ENCODE peak calls at places on chromosomes 5 and 9, in eight cellular contexts. V is fibroblast of mammary gland; E is CD8-positive, alpha-beta memory T cell; G is psoas muscle; Z is adipocyte; P is GM23248; M is choroid plexus epithelial cell; L is hepatocyte. Q is an unnamed sample.

GRCh38 chr9:131432050-131432449 is 38.2 kb downstream of the PRRC2B start:
- DNase-seq in E (no peak), M (no peak), L (no peak), V (no peak), P (no peak), Z (no peak), G (no peak), Q (no peak)

GRCh38 chr5:56039985-56040384 is 45.2 kb upstream of the IL6ST start:
- DNase-seq in E (no peak), L (no peak), M (peak; percentile 51), G (no peak), P (peak; percentile 14), V (no peak), Z (no peak), Q (no peak)

GRCh38 chr9:70479880-70480291 is 65.4 kb upstream of the KLF9 start:
- DNase-seq in E (no peak), V (peak; percentile 95), P (peak; percentile 63), Z (peak; percentile 69), M (peak; percentile 98), L (peak; percentile 50), G (peak; percentile 74), Q (no peak)

GRCh38 chr9:87594218-87594617 is 96.6 kb downstream of the DAPK1 start:
- DNase-seq in E (no peak), V (peak; percentile 67), P (peak; percentile 23), L (no peak), M (peak; percentile 84), G (no peak), Z (peak; percentile 51), Q (no peak)

GRCh38 chr5:146796911-146797310 is 81.6 kb downstream of the PPP2R2B start:
- DNase-seq in M (no peak), E (no peak), G (no peak), L (no peak), V (no peak), Z (no peak), P (no peak), Q (no peak)

GRCh38 chr5:7773178-7773577 is 77.8 kb downstream of the CFAP90 start:
- DNase-seq in E (no peak), G (no peak), P (no peak), L (no peak), Z (no peak), V (no peak), M (no peak), Q (no peak)

GRCh38 chr5:134450374-134450773 is 38.7 kb upstream of the CDKN2AIPNL start:
- DNase-seq in Z (no peak), P (no peak), L (no peak), G (no peak), V (no peak), M (no peak), E (no peak), Q (no peak)

GRCh38 chr5:81420039-81420667 is 26.2 kb upstream of the ACOT12 start:
- DNase-seq in L (no peak), Z (peak; percentile 89), G (no peak), E (no peak), V (peak; percentile 94), M (peak; percentile 95), P (peak; percentile 96), Q (no peak)

GRCh38 chr9:121735065-121735791 is 83.8 kb downstream of the DAB2IP start:
- DNase-seq in G (no peak), M (peak; percentile 92), V (peak; percentile 56), E (no peak), P (peak; percentile 79), Z (peak; percentile 55), L (peak; percentile 50), Q (no peak)

GRCh38 chr9:97411789-97412627 is at the start of gene TDRD7:
- DNase-seq in P (peak; percentile 94), V (peak; percentile 71), Z (peak; percentile 96), G (peak; percentile 94), M (peak; percentile 80), L (peak; percentile 96), E (peak; percentile 88), Q (peak; percentile 44)

GRCh38 chr5:75681125-75681830 is 36.0 kb downstream of the POC5 start:
- DNase-seq in M (peak; percentile 75), L (peak; percentile 49), P (peak; percentile 71), G (no peak), Z (peak; percentile 80), V (peak; percentile 58), E (peak; percentile 10), Q (no peak)

GRCh38 chr5:143065185-143065584 is 295.0 kb downstream of the ARHGAP26 start:
- DNase-seq in Z (peak; percentile 80), P (peak; percentile 91), L (no peak), E (no peak), M (peak; percentile 84), G (peak; percentile 56), V (peak; percentile 97), Q (no peak)

GRCh38 chr5:66209794-66210193 is 65.7 kb downstream of the SREK1 start:
- DNase-seq in P (peak; percentile 9), L (no peak), G (no peak), E (no peak), M (no peak), Z (no peak), V (no peak), Q (no peak)

GRCh38 chr5:170628691-170629565 is 125.1 kb downstream of the KCNIP1 start:
- DNase-seq in P (no peak), M (no peak), Z (no peak), V (no peak), E (no peak), L (no peak), G (no peak), Q (no peak)

GRCh38 chr5:170626507-170627150 is 122.8 kb downstream of the KCNIP1 start:
- DNase-seq in V (no peak), G (no peak), M (no peak), Z (no peak), E (no peak), L (no peak), P (no peak), Q (no peak)

GRCh38 chr5:170629566-170630175 is 125.9 kb downstream of the KCNIP1 start:
- DNase-seq in L (no peak), E (no peak), V (no peak), G (no peak), P (no peak), Z (no peak), M (no peak), Q (no peak)

GRCh38 chr5:170627271-170627670 is 123.5 kb downstream of the KCNIP1 start:
- DNase-seq in G (no peak), P (no peak), M (no peak), L (no peak), Z (no peak), V (no peak), E (no peak), Q (no peak)

GRCh38 chr5:170628028-170628427 is 124.2 kb downstream of the KCNIP1 start:
- DNase-seq in L (no peak), P (no peak), Z (no peak), M (no peak), G (no peak), E (no peak), V (no peak), Q (no peak)
- H3K4me3 ChIP-seq in L (no peak overlapping the region), P (no peak overlapping the region), Z (no peak overlapping the region), M (no peak overlapping the region), G (no peak overlapping the region), E (no peak overlapping the region), V (no peak overlapping the region), Q (no peak overlapping the region)

GRCh38 chr9:135650408-135650807 is 11.1 kb upstream of the GLT6D1 start:
- DNase-seq in P (no peak), L (no peak), V (no peak), G (no peak), E (no peak), M (no peak), Z (no peak), Q (no peak)
- H3K4me3 ChIP-seq in P (no peak overlapping the region), L (no peak overlapping the region), V (no peak overlapping the region), G (no peak overlapping the region), E (no peak overlapping the region), M (no peak overlapping the region), Z (no peak overlapping the region), Q (no peak overlapping the region)

GRCh38 chr5:41755705-41756104 is 114.5 kb downstream of the OXCT1 start:
- DNase-seq in P (no peak), E (no peak), V (no peak), L (no peak), G (no peak), Z (no peak), M (no peak), Q (no peak)

GRCh38 chr5:41751867-41752266 is 118.4 kb downstream of the OXCT1 start:
- DNase-seq in P (no peak), L (no peak), G (no peak), M (no peak), E (no peak), Z (peak; percentile 17), V (no peak), Q (no peak)

DNA sequence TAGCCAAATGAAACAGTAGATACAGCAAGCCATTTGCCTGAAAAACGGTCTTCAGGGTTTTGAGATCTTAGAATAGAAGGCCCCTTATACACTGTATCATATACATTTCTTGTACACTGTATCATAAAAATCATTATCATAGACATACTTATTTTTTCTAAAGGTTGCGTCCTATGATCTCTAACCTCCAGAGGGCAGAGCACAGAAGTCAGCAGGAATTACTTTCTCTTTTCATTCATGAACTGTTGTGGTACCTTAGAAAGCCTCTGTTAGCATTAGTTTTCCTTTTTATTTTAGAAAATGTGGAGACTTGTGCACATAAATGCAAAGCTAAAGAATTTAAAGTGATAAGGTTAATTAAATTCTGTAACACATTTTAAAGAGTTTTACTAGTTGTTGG is 115.4 kb downstream of the OXCT1 start:
- DNase-seq in Z (no peak), E (no peak), G (no peak), V (peak; percentile 18), M (no peak), P (no peak), L (no peak), Q (no peak)
- H3K4me3 ChIP-seq in Z (no peak overlapping the region), E (no peak overlapping the region), G (no peak overlapping the region), V (no peak overlapping the region), M (no peak overlapping the region), P (no peak overlapping the region), L (no peak overlapping the region), Q (no peak overlapping the region)

GRCh38 chr5:10306114-10306513 is 1.6 kb downstream of the CMBL start:
- DNase-seq in E (no peak), P (no peak), L (no peak), V (no peak), M (no peak), G (no peak), Z (no peak), Q (no peak)
- H3K4me3 ChIP-seq in E (no peak overlapping the region), P (peak overlapping the region; percentile 89), L (no peak overlapping the region), V (peak overlapping the region; percentile 64), M (peak overlapping the region; percentile 85), G (peak overlapping the region; percentile 70), Z (peak overlapping the region; percentile 88), Q (no peak overlapping the region)

DNA sequence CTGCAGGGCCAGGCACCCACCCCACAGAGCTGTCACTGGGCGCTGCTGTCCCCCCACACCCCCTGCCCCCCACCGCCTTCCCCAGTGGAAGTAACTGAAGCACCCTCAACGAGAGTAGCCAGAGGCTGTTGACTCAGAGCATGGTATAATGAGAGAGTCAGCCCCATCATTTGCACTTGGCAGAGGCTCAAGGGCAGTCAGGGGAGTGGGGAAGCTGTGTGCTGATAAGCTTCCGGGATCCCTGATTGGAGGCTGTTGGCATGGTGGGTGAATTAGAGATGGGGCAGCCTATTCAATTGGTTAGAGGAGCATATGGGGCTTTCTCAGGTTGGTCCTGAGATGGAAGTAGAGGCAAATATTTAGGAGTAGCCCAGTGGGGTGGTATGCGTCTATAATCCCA is 77.1 kb upstream of the GOLM1 start:
- DNase-seq in G (no peak), L (no peak), E (no peak), P (no peak), V (no peak), M (no peak), Z (no peak), Q (no peak)
- H3K4me3 ChIP-seq in G (no peak overlapping the region), L (no peak overlapping the region), E (no peak overlapping the region), P (no peak overlapping the region), V (no peak overlapping the region), M (no peak overlapping the region), Z (no peak overlapping the region), Q (no peak overlapping the region)

Q was measured in esophagus squamous epithelium.